ENCODE peak calls at places on chromosomes 2 and 18, in four cellular contexts. One of them, this sample, is unnamed.

GRCh38 chr2:6874032-6874431 is 3.5 kb upstream of the RSAD2 start:
- DNase-seq in lower leg skin: no peak
- DNase-seq in fibroblast of lung: no peak
- DNase-seq in heart left ventricle: no peak
- DNase-seq in this sample: no peak

GRCh38 chr18:73774836-73775509 is 372.7 kb downstream of the FBXO15 start:
- DNase-seq in fibroblast of lung: no peak
- DNase-seq in lower leg skin: no peak
- DNase-seq in heart left ventricle: peak
- DNase-seq in this sample: no peak

GRCh38 chr18:46301571-46301970 is 197.4 kb downstream of the HAUS1 start:
- DNase-seq in lower leg skin: peak
- DNase-seq in heart left ventricle: no peak
- DNase-seq in fibroblast of lung: no peak
- DNase-seq in this sample: no peak

GRCh38 chr18:51029378-51029693 is 677 bp upstream of the SMAD4 start:
- DNase-seq in lower leg skin: no peak
- DNase-seq in fibroblast of lung: no peak
- DNase-seq in heart left ventricle: no peak
- DNase-seq in this sample: no peak

GRCh38 chr2:172253190-172254052 is 150.7 kb upstream of the DLX2 start:
- DNase-seq in lower leg skin: peak
- DNase-seq in heart left ventricle: peak
- DNase-seq in fibroblast of lung: peak
- DNase-seq in this sample: peak

GRCh38 chr2:8535821-8536685 is 145.8 kb upstream of the ID2 start:
- DNase-seq in lower leg skin: no peak
- DNase-seq in fibroblast of lung: no peak
- DNase-seq in heart left ventricle: no peak
- DNase-seq in this sample: no peak

GRCh38 chr18:42298744-42299685 is 344.0 kb downstream of the PIK3C3 start:
- DNase-seq in heart left ventricle: peak
- DNase-seq in fibroblast of lung: peak
- DNase-seq in lower leg skin: peak
- DNase-seq in this sample: peak

GRCh38 chr18:70411886-70412443 is 123.1 kb downstream of the SOCS6 start:
- DNase-seq in lower leg skin: no peak
- DNase-seq in fibroblast of lung: peak
- DNase-seq in heart left ventricle: no peak
- DNase-seq in this sample: peak

GRCh38 chr2:45224321-45224995 is 215.2 kb upstream of the SIX2 start:
- DNase-seq in heart left ventricle: no peak
- DNase-seq in lower leg skin: no peak
- DNase-seq in fibroblast of lung: no peak
- DNase-seq in this sample: no peak

GRCh38 chr2:7430869-7431641 is 513.8 kb downstream of the RNF144A start:
- DNase-seq in lower leg skin: peak
- DNase-seq in fibroblast of lung: no peak
- DNase-seq in heart left ventricle: peak
- DNase-seq in this sample: no peak

GRCh38 chr18:58793361-58793760 is 71.3 kb upstream of the ZNF532 start:
- DNase-seq in fibroblast of lung: peak
- DNase-seq in heart left ventricle: no peak
- DNase-seq in lower leg skin: no peak
- DNase-seq in this sample: peak

GRCh38 chr2:241540766-241541561 is 17.6 kb upstream of the BOK start:
- DNase-seq in lower leg skin: no peak
- DNase-seq in fibroblast of lung: peak
- DNase-seq in heart left ventricle: peak
- DNase-seq in this sample: peak

GRCh38 chr18:9868857-9869712 is 16.7 kb upstream of the TXNDC2 start:
- DNase-seq in fibroblast of lung: no peak
- DNase-seq in heart left ventricle: no peak
- DNase-seq in lower leg skin: no peak
- DNase-seq in this sample: peak

GRCh38 chr2:161417428-161418274 is 1.6 kb downstream of the TBR1 start:
- DNase-seq in lower leg skin: no peak
- DNase-seq in heart left ventricle: no peak
- DNase-seq in fibroblast of lung: no peak
- DNase-seq in this sample: no peak

GRCh38 chr2:2324565-2325101 is 6.4 kb downstream of the MYT1L start:
- DNase-seq in lower leg skin: no peak
- DNase-seq in heart left ventricle: no peak
- DNase-seq in fibroblast of lung: no peak
- DNase-seq in this sample: no peak

GRCh38 chr18:58257461-58257860 is 213.4 kb downstream of the NEDD4L start:
- DNase-seq in heart left ventricle: no peak
- DNase-seq in lower leg skin: no peak
- DNase-seq in fibroblast of lung: peak
- DNase-seq in this sample: peak

GRCh38 chr2:163319006-163319405 is 416.8 kb downstream of the FIGN start:
- DNase-seq in lower leg skin: no peak
- DNase-seq in heart left ventricle: no peak
- DNase-seq in fibroblast of lung: peak
- DNase-seq in this sample: peak

GRCh38 chr2:231573698-231574421 is 18.8 kb upstream of the TEX44 start:
- DNase-seq in heart left ventricle: no peak
- DNase-seq in fibroblast of lung: no peak
- DNase-seq in lower leg skin: no peak
- DNase-seq in this sample: no peak

GRCh38 chr2:133197156-133197555 is 371.1 kb downstream of the NCKAP5 start:
- DNase-seq in heart left ventricle: no peak
- DNase-seq in lower leg skin: no peak
- DNase-seq in fibroblast of lung: no peak
- DNase-seq in this sample: no peak

GRCh38 chr18:4433762-4434161 is 21.3 kb downstream of the DLGAP1 start:
- DNase-seq in fibroblast of lung: peak
- DNase-seq in heart left ventricle: no peak
- DNase-seq in lower leg skin: no peak
- DNase-seq in this sample: no peak

GRCh38 chr18:36539674-36540073 is 242.2 kb downstream of the FHOD3 start:
- DNase-seq in fibroblast of lung: no peak
- DNase-seq in lower leg skin: peak
- DNase-seq in heart left ventricle: no peak
- DNase-seq in this sample: peak

GRCh38 chr18:42929857-42930256 is 185.6 kb downstream of the RIT2 start:
- DNase-seq in heart left ventricle: no peak
- DNase-seq in lower leg skin: no peak
- DNase-seq in fibroblast of lung: peak
- DNase-seq in this sample: peak

GRCh38 chr2:19879115-19879514 is 22.7 kb downstream of the TTC32 start:
- DNase-seq in lower leg skin: peak
- DNase-seq in fibroblast of lung: no peak
- DNase-seq in heart left ventricle: no peak
- DNase-seq in this sample: no peak

GRCh38 chr2:203280428-203281064 is 41.7 kb downstream of the CYP20A1 start:
- DNase-seq in lower leg skin: no peak
- DNase-seq in fibroblast of lung: peak
- DNase-seq in heart left ventricle: no peak
- DNase-seq in this sample: peak

GRCh38 chr2:115549731-115550130 is 1107.3 kb downstream of the DPP10 start:
- DNase-seq in fibroblast of lung: no peak
- DNase-seq in lower leg skin: no peak
- DNase-seq in heart left ventricle: no peak
- DNase-seq in this sample: no peak

GRCh38 chr18:63062246-63062645 is 257.3 kb downstream of the BCL2 start:
- DNase-seq in fibroblast of lung: no peak
- DNase-seq in lower leg skin: no peak
- DNase-seq in heart left ventricle: no peak
- DNase-seq in this sample: no peak

GRCh38 chr2:225025917-225026571 is 16.2 kb downstream of the DOCK10 start:
- DNase-seq in heart left ventricle: no peak
- DNase-seq in fibroblast of lung: peak
- DNase-seq in lower leg skin: no peak
- DNase-seq in this sample: peak

GRCh38 chr2:42903821-42904575 is 111.6 kb upstream of the HAAO start:
- DNase-seq in heart left ventricle: no peak
- DNase-seq in lower leg skin: peak
- DNase-seq in fibroblast of lung: no peak
- DNase-seq in this sample: no peak

GRCh38 chr18:58285731-58286130 is 241.7 kb downstream of the NEDD4L start:
- DNase-seq in heart left ventricle: no peak
- DNase-seq in fibroblast of lung: no peak
- DNase-seq in lower leg skin: no peak
- DNase-seq in this sample: no peak

GRCh38 chr2:72843301-72843700 is 17.5 kb upstream of the EXOC6B start:
- DNase-seq in heart left ventricle: no peak
- DNase-seq in lower leg skin: no peak
- DNase-seq in fibroblast of lung: no peak
- DNase-seq in this sample: no peak
- TF ChIP-seq CTCF in heart left ventricle: no peak
- TF ChIP-seq CTCF in lower leg skin: no peak
- TF ChIP-seq CTCF in fibroblast of lung: no peak
- TF ChIP-seq CTCF in this sample: no peak

GRCh38 chr2:14557111-14557510 is 75.4 kb upstream of the LRATD1 start:
- DNase-seq in heart left ventricle: no peak
- DNase-seq in fibroblast of lung: no peak
- DNase-seq in lower leg skin: no peak
- DNase-seq in this sample: no peak
- H3K4me3 ChIP-seq in heart left ventricle: no peak
- H3K4me3 ChIP-seq in fibroblast of lung: no peak
- H3K4me3 ChIP-seq in lower leg skin: no peak
- H3K4me3 ChIP-seq in this sample: no peak

GRCh38 chr2:173749315-173749714 is 215.9 kb downstream of the SP3 start:
- DNase-seq in heart left ventricle: no peak
- DNase-seq in lower leg skin: no peak
- DNase-seq in fibroblast of lung: peak
- DNase-seq in this sample: peak
- TF ChIP-seq CTCF in heart left ventricle: peak
- TF ChIP-seq CTCF in lower leg skin: no peak
- TF ChIP-seq CTCF in fibroblast of lung: peak
- TF ChIP-seq CTCF in this sample: peak

DNA sequence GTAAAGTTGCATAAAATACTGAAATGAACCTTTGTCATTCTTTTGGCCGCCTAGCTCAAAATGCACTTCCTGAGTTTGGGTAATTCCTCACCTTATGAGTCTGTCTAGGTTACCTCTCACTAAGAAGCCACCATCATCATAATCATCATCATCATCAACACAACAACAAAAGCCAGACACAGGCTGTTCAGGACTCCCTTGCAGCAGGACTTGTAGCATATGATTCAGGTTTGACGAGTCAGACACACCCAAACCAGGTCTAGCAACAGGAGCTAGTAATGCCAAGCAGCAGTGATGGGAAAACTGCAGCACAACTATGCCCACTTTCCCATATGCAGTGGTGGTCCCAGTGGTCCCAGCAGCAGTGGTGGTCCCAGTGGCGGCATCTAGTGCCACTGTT is 2.8 kb upstream of the SGO2 start:
- DNase-seq in heart left ventricle: no peak
- DNase-seq in lower leg skin: no peak
- DNase-seq in fibroblast of lung: no peak
- DNase-seq in this sample: no peak
- H3K4me3 ChIP-seq in heart left ventricle: no peak
- H3K4me3 ChIP-seq in lower leg skin: no peak
- H3K4me3 ChIP-seq in fibroblast of lung: no peak
- H3K4me3 ChIP-seq in this sample: no peak

GRCh38 chr18:44938396-44939036 is 257.8 kb downstream of the SETBP1 start:
- DNase-seq in heart left ventricle: no peak
- DNase-seq in fibroblast of lung: no peak
- DNase-seq in lower leg skin: no peak
- DNase-seq in this sample: no peak
- TF ChIP-seq CTCF in heart left ventricle: no peak
- TF ChIP-seq CTCF in fibroblast of lung: no peak
- TF ChIP-seq CTCF in lower leg skin: no peak
- TF ChIP-seq CTCF in this sample: no peak

GRCh38 chr2:228777855-228778355 is 493.2 kb downstream of the PID1 start:
- DNase-seq in lower leg skin: no peak
- DNase-seq in fibroblast of lung: no peak
- DNase-seq in heart left ventricle: no peak
- DNase-seq in this sample: no peak
- H3K4me3 ChIP-seq in lower leg skin: no peak
- H3K4me3 ChIP-seq in fibroblast of lung: no peak
- H3K4me3 ChIP-seq in heart left ventricle: no peak
- H3K4me3 ChIP-seq in this sample: no peak

This sample was measured in fibroblast of villous mesenchyme.